ENCODE peak calls at places on chromosomes 11 and 22, in seven cellular contexts. T is lung, D is heart right ventricle, C is ovary, J is tibial artery, Q is left lung, W is uterus. E is an unnamed sample.

GRCh38 chr11:87176044-87176443 is 138.3 kb downstream of the TMEM135 start:
- DNase-seq in J (no peak), Q (no peak), D (no peak), C (no peak), W (no peak), T (no peak), E (no peak)

GRCh38 chr11:68678031-68678441 is 6.3 kb upstream of the GAL start:
- DNase-seq in D (no peak), Q (peak), W (no peak), T (no peak), J (no peak), C (no peak), E (no peak)

GRCh38 chr11:62142921-62143320 is 19.1 kb downstream of the INCENP start:
- DNase-seq in J (no peak), W (no peak), Q (no peak), C (no peak), T (peak), D (no peak), E (peak)

GRCh38 chr11:47714554-47715081 is 551 bp downstream of the AGBL2 start:
- DNase-seq in J (peak), C (peak), T (peak), Q (no peak), D (no peak), W (peak), E (peak)

GRCh38 chr11:134071766-134072403 is 3.0 kb downstream of the JAM3 start:
- DNase-seq in C (no peak), T (no peak), D (no peak), Q (no peak), W (no peak), J (no peak), E (no peak)

GRCh38 chr22:45865561-45866397 is 111.2 kb downstream of the WNT7B start:
- DNase-seq in J (no peak), T (no peak), C (no peak), W (no peak), Q (peak), D (no peak), E (peak)

GRCh38 chr22:24338701-24339451 is 68.2 kb downstream of the SPECC1L start:
- DNase-seq in W (no peak), D (peak), Q (no peak), C (no peak), J (no peak), T (no peak), E (no peak)

GRCh38 chr11:134459246-134460043 is 47.4 kb upstream of the B3GAT1 start:
- DNase-seq in J (no peak), W (no peak), Q (no peak), D (no peak), C (no peak), T (no peak), E (no peak)

GRCh38 chr22:49972163-49973017 is 11.8 kb downstream of the PIM3 start:
- DNase-seq in D (peak), J (peak), Q (peak), T (no peak), C (peak), W (peak), E (peak)

GRCh38 chr22:37571258-37571991 is 8.5 kb downstream of the LGALS2 start:
- DNase-seq in C (no peak), J (no peak), T (no peak), D (no peak), Q (no peak), W (no peak), E (no peak)

GRCh38 chr11:73405146-73405510 is 28.9 kb downstream of the RELT start:
- DNase-seq in C (no peak), J (no peak), W (no peak), T (no peak), Q (no peak), D (no peak), E (no peak)

GRCh38 chr22:46763051-46763705 is 728 bp downstream of the TBC1D22A start:
- DNase-seq in W (peak), T (no peak), Q (no peak), J (peak), D (peak), C (no peak), E (peak)

GRCh38 chr11:93059074-93059957 is 89.9 kb downstream of the MTNR1B start:
- DNase-seq in D (no peak), T (no peak), J (no peak), C (no peak), Q (no peak), W (no peak), E (no peak)

GRCh38 chr11:75797796-75798195 is 17.2 kb upstream of the UVRAG start:
- DNase-seq in T (no peak), J (no peak), Q (no peak), W (no peak), C (no peak), D (no peak), E (no peak)

GRCh38 chr22:45208696-45208992 is 32.0 kb downstream of the KIAA0930 start:
- DNase-seq in J (no peak), D (no peak), T (no peak), W (no peak), C (no peak), Q (peak), E (no peak)

GRCh38 chr11:94638278-94638901 is 71.2 kb downstream of the PIWIL4 start:
- DNase-seq in J (no peak), Q (no peak), W (no peak), T (no peak), D (no peak), C (no peak), E (no peak)

GRCh38 chr11:63919267-63920125 is 2.5 kb upstream of the RCOR2 start:
- DNase-seq in W (no peak), Q (no peak), J (no peak), D (peak), C (no peak), T (no peak), E (no peak)

GRCh38 chr11:73287400-73288101 is 15.4 kb downstream of the P2RY6 start:
- DNase-seq in T (no peak), D (peak), J (no peak), Q (no peak), C (no peak), W (peak), E (no peak)

GRCh38 chr11:57345555-57346151 is 7.5 kb downstream of the P2RX3 start:
- DNase-seq in W (peak), T (peak), C (peak), J (peak), Q (no peak), D (peak), E (no peak)

GRCh38 chr22:50211147-50211546 is 10.3 kb downstream of the SELENOO start:
- DNase-seq in Q (peak), T (no peak), W (no peak), J (no peak), C (no peak), D (no peak), E (no peak)

GRCh38 chr11:9990221-9990973 is 303.6 kb downstream of the SBF2 start:
- DNase-seq in Q (no peak), D (no peak), J (no peak), C (no peak), W (no peak), T (no peak), E (no peak)

DNA sequence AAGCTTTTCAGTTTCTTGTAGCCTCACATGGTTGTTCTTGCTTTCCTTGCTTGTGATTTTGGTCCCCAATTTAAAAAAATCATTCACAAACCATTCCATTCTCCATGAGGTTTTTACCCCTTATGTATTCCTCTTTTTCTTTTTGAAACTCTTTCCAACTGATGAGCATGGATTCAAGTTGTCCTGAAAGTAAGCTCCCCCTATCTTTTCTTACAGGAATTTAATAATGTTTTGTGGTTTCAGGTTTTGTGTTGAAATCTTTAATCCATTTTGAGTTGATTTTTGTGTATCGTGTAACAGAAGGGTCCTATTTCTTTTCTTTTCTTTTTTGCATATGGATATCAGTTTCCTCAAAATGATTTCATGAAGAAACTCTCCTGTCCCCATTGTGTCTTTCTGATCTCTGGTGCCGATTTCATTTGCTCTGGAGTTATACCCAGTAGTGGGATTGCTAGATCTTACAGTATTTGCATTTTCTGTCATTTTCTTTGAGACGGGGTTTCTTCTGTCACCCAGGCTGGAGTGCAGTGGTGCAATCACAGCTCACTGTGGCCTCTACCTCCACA is 58.5 kb downstream of the LRRC74B start:
- DNase-seq in J (no peak), C (no peak), T (no peak), Q (no peak), D (no peak), W (no peak), E (no peak)
- TF ChIP-seq CTCF in J (no peak), C (no peak), T (no peak), Q (no peak), D (no peak), W (no peak), E (no peak)

DNA sequence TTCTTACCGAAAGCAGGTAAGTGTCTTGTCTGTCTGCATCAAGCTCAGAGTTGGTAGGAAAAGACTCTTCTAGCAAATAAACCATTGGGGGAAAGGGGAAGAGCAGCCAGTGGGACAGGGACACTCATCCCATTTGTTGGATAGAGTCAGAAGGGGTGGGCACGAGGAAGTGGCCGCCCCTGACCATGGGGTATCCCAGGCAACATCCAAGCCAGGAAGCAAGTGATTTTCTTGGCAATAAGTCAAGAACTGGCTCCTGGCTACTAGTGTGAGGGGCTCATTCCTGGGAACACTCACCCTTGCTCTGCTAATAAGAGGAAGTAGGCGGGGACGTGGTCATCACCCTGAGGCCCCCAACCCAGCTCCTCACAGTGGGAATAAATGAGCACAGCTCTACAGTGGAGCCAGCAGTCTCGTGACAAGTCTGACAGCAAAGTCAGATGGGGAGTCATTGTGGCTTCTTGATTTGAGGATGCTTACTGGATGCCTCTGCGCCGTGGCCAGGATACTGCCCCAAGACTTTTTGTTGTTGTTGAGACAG is 6.7 kb downstream of the SLC25A18 start:
- DNase-seq in Q (no peak), T (no peak), W (peak), D (no peak), C (peak), J (no peak), E (no peak)
- H3K4me3 ChIP-seq in Q (no peak), T (no peak), W (no peak), D (no peak), C (peak), J (peak), E (peak)

DNA sequence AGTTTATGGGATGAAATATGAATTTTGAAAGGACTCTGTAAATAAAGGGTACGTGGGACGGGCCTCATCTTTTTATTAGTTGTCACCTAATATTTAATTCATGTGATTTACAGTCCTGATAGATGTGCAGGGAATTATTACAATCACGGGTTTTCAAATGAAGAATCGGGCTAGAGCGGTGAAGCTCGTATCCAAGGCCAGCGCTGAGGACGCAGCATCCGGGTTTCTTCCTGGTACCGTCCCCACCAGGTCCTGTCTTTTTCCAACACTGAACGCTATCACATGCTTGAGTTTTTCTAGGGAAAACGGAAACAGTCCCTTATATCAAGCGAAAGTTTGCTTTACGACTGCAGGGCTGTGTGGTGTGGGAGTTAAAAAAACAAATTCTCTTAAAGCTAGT is 787 bp downstream of the SMDT1 start:
- DNase-seq in Q (peak), J (no peak), D (no peak), W (no peak), C (peak), T (no peak), E (peak)
- H3K27ac ChIP-seq in Q (peak), J (peak), D (peak), W (peak), C (peak), T (peak), E (peak)

GRCh38 chr11:45086526-45086925 is 59.9 kb upstream of the PRDM11 start:
- DNase-seq in D (no peak), Q (no peak), T (no peak), W (no peak), C (no peak), J (no peak), E (no peak)

GRCh38 chr11:45079943-45080719 is 66.3 kb upstream of the PRDM11 start:
- DNase-seq in J (no peak), D (no peak), C (no peak), T (no peak), W (no peak), Q (no peak), E (no peak)

GRCh38 chr11:45082744-45083543 is 63.5 kb upstream of the PRDM11 start:
- DNase-seq in C (no peak), W (no peak), Q (no peak), D (no peak), T (no peak), J (no peak), E (no peak)

GRCh38 chr11:45085657-45086501 is 60.6 kb upstream of the PRDM11 start:
- DNase-seq in T (no peak), W (no peak), C (no peak), J (no peak), Q (no peak), D (no peak), E (no peak)

GRCh38 chr11:45083544-45084087 is 62.8 kb upstream of the PRDM11 start:
- DNase-seq in T (no peak), J (no peak), Q (no peak), W (no peak), D (no peak), C (no peak), E (no peak)
- TF ChIP-seq CTCF in T (no peak), J (no peak), Q (no peak), W (no peak), D (peak), C (no peak), E (no peak)

DNA sequence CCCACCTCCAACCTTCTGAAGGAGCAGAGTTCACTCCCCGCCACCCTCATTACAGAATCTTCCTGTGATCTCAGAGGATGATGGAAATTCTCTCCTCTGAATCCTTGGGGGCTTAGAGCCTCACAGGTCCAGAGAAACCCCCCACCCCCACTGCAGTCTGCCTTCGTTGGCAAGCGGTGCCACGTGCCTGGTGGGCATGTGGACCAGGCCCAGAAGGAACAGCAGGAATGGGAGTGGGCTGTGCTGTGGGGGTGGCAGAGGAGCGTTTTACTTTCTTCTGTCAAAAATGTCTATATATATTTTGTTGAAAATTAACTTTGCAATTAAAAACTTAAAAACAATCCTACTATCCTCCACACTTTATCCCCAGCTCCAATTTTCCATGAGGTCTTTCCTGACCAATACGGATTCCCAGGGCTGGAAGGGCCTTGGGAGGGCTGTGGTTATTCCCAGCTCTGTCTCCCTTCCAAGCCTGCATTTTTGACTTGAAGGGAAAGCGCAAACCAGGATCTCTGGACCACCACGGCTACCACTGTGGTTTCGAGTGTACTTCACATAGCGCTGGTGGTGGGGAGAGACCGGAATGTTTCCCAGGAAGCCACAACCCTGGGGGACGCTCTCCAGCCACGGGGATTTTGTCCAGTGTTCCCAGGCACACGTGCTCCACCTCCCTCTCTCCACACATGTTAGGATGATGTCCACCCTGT is 986 bp upstream of the NPTXR start:
- DNase-seq in W (no peak), J (no peak), Q (peak), D (no peak), T (no peak), C (no peak), E (no peak)
- H3K4me3 ChIP-seq in W (no peak), J (peak), Q (no peak), D (no peak), T (no peak), C (no peak), E (peak)

DNA sequence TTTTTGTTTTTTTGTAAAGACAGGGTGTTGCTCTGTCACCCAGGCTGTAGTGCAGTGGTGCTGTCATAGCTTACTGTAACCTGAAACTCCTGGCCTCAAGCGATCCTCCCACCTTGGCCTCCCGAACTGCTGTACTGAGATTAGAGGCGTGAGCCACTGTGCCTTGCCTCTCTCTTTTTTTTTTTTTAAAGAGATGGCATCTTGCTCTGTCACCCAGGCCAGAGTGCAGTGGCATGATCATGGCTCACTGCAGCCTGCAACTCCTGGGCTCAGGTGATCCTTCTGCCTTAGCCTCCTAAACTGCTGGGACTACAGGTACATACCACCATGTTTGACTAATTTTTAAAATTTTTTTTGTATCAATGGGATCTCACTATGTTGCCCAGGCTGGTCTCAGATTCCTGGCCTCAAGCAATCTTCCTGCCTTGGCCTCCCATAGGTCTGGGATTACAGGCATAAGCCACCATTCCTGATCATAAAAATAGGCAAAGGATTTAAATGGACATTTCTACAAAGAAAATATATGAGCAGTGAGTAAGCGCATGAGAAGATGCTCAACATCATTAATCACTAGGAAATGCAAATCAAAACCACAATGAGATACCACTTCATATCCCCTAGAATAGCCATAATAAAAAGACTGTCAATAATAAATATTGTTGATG is 17.3 kb upstream of the CLNS1A start:
- DNase-seq in T (no peak), C (no peak), D (no peak), J (no peak), Q (no peak), W (no peak), E (no peak)
- H3K27ac ChIP-seq in T (no peak), C (no peak), D (no peak), J (no peak), Q (no peak), W (no peak), E (no peak)

E was measured in coronary artery.